ENCODE peak calls at places on chromosomes 3 and 15, in eight cellular contexts. E, T, A, C, U, W, X and V are unnamed samples. For H3K36me3, the result is how much of the 10 kb centered on the place peaks cover.

GRCh38 chr3:99562138-99562537 is 76.3 kb upstream of the COL8A1 start:
- DNase-seq in E (no peak), T (no peak), A (no peak), C (no peak), U (no peak), W (no peak), X (no peak), V (no peak)

GRCh38 chr3:11640009-11640673 is 3.6 kb downstream of the VGLL4 start:
- DNase-seq in E (no peak), T (no peak), A (no peak), C (no peak), U (no peak), W (no peak), X (no peak), V (no peak)

GRCh38 chr15:23629234-23629805 is 18.3 kb downstream of the MAGEL2 start:
- DNase-seq in E (no peak), T (no peak), A (no peak), C (no peak), U (no peak), W (no peak), X (no peak), V (no peak)

GRCh38 chr15:101206173-101206572 is 45.7 kb downstream of the CHSY1 start:
- DNase-seq in E (no peak), T (no peak), A (peak), C (no peak), U (no peak), W (no peak), X (no peak), V (no peak)

GRCh38 chr3:42513521-42513920 is 11.1 kb downstream of the VIPR1 start:
- DNase-seq in E (no peak), T (no peak), A (no peak), C (no peak), U (no peak), W (no peak), X (no peak), V (no peak)

GRCh38 chr15:62739082-62739481 is 303.5 kb upstream of the TPM1 start:
- DNase-seq in E (peak), T (no peak), A (no peak), C (no peak), U (no peak), W (no peak), X (peak), V (no peak)

GRCh38 chr15:39578851-39579486 is 1.9 kb upstream of the THBS1 start:
- DNase-seq in E (no peak), T (no peak), A (no peak), C (no peak), U (no peak), W (no peak), X (no peak), V (no peak)

GRCh38 chr15:74373731-74374647 is 6.5 kb upstream of the CYP11A1 start:
- DNase-seq in E (peak), T (peak), A (peak), C (peak), U (peak), W (peak), X (peak), V (peak)

GRCh38 chr3:109050591-109051167 is 67.3 kb downstream of the MORC1 start:
- DNase-seq in E (peak), T (no peak), A (no peak), C (no peak), U (peak), W (no peak), X (peak), V (no peak)

GRCh38 chr3:45088959-45089358 is 57.2 kb downstream of the CDCP1 start:
- DNase-seq in E (no peak), T (no peak), A (no peak), C (no peak), U (no peak), W (no peak), X (no peak), V (no peak)

GRCh38 chr3:170753421-170754344 is 116.3 kb downstream of the RPL22L1 start:
- DNase-seq in E (no peak), T (no peak), A (no peak), C (no peak), U (no peak), W (no peak), X (no peak), V (no peak)

GRCh38 chr15:83292317-83292716 is 7.9 kb upstream of the BNC1 start:
- DNase-seq in E (no peak), T (no peak), A (no peak), C (no peak), U (no peak), W (no peak), X (no peak), V (no peak)

GRCh38 chr3:17213102-17213501 is 328.3 kb downstream of the PLCL2 start:
- DNase-seq in E (no peak), T (no peak), A (no peak), C (no peak), U (no peak), W (no peak), X (no peak), V (no peak)

GRCh38 chr3:161081675-161082462 is 23.3 kb downstream of the B3GALNT1 start:
- DNase-seq in E (no peak), T (no peak), A (no peak), C (no peak), U (no peak), W (no peak), X (no peak), V (no peak)

GRCh38 chr3:147945968-147946519 is 536.9 kb downstream of the ZIC1 start:
- DNase-seq in E (peak), T (no peak), A (no peak), C (no peak), U (no peak), W (no peak), X (peak), V (no peak)

GRCh38 chr3:196108075-196108743 is 26.3 kb upstream of the TFRC start:
- DNase-seq in E (no peak), T (no peak), A (no peak), C (no peak), U (no peak), W (no peak), X (peak), V (no peak)

GRCh38 chr15:67433495-67434099 is 87.3 kb upstream of the C15orf61 start:
- DNase-seq in E (peak), T (peak), A (no peak), C (no peak), U (peak), W (no peak), X (peak), V (no peak)

GRCh38 chr3:123658118-123658859 is 73.4 kb upstream of the HACD2 start:
- DNase-seq in E (no peak), T (peak), A (no peak), C (no peak), U (peak), W (no peak), X (no peak), V (no peak)

GRCh38 chr3:13235897-13236296 is 162.7 kb upstream of the IQSEC1 start:
- DNase-seq in E (no peak), T (no peak), A (no peak), C (no peak), U (no peak), W (no peak), X (no peak), V (no peak)

GRCh38 chr15:65330934-65331645 is 26.6 kb downstream of the RNU5B-1 start:
- DNase-seq in E (no peak), T (no peak), A (no peak), C (peak), U (no peak), W (no peak), X (no peak), V (no peak)

GRCh38 chr3:117748131-117748530 is 1038.6 kb downstream of the TUSC7 start:
- DNase-seq in E (no peak), T (no peak), A (no peak), C (no peak), U (no peak), W (no peak), X (no peak), V (no peak)

GRCh38 chr15:69603369-69604049 is 150.9 kb downstream of the RPLP1 start:
- DNase-seq in E (no peak), T (no peak), A (no peak), C (no peak), U (no peak), W (no peak), X (no peak), V (no peak)
- H3K27ac ChIP-seq in E (no peak), T (no peak), A (no peak), C (no peak), U (no peak), W (no peak), X (no peak), V (no peak)

GRCh38 chr15:99130314-99130713 is 25.4 kb downstream of the SYNM start:
- DNase-seq in E (no peak), T (no peak), A (no peak), C (no peak), U (no peak), W (no peak), X (no peak), V (no peak)

GRCh38 chr15:99129644-99130043 is 24.8 kb downstream of the SYNM start:
- DNase-seq in E (no peak), T (no peak), A (no peak), C (no peak), U (no peak), W (no peak), X (no peak), V (no peak)

GRCh38 chr15:99126930-99127329 is 22.1 kb downstream of the SYNM start:
- DNase-seq in E (no peak), T (no peak), A (no peak), C (no peak), U (no peak), W (no peak), X (no peak), V (no peak)

GRCh38 chr15:99127773-99128172 is 22.9 kb downstream of the SYNM start:
- DNase-seq in E (no peak), T (no peak), A (no peak), C (no peak), U (no peak), W (no peak), X (no peak), V (no peak)

GRCh38 chr15:99128411-99128810 is 23.5 kb downstream of the SYNM start:
- DNase-seq in E (no peak), T (no peak), A (no peak), C (no peak), U (no peak), W (no peak), X (no peak), V (no peak)
- H3K36me3 ChIP-seq in E (under half), T (under half), A (under half), C (under half), U (under half), W (under half), X (under half), V (under half)

GRCh38 chr15:89576417-89576773 is 1.1 kb downstream of the TICRR start:
- DNase-seq in E (no peak), T (no peak), A (no peak), C (no peak), U (no peak), W (no peak), X (no peak), V (no peak)

GRCh38 chr15:89578146-89578545 is 2.9 kb downstream of the TICRR start:
- DNase-seq in E (no peak), T (no peak), A (no peak), C (no peak), U (no peak), W (no peak), X (no peak), V (no peak)

GRCh38 chr15:89575146-89575655 is at the start of gene TICRR:
- DNase-seq in E (peak), T (peak), A (peak), C (peak), U (peak), W (peak), X (peak), V (peak)

GRCh38 chr15:89577776-89578115 is 2.5 kb downstream of the TICRR start:
- DNase-seq in E (no peak), T (no peak), A (no peak), C (no peak), U (no peak), W (no peak), X (no peak), V (no peak)

GRCh38 chr15:89575656-89576416 is 567 bp downstream of the TICRR start:
- DNase-seq in E (no peak), T (no peak), A (no peak), C (peak), U (peak), W (peak), X (no peak), V (peak)
- H3K27ac ChIP-seq in E (peak), T (no peak), A (no peak), C (no peak), U (no peak), W (no peak), X (no peak), V (peak)

GRCh38 chr15:33710746-33711145 is 257.6 kb upstream of the CHRM5 start:
- DNase-seq in E (no peak), T (no peak), A (no peak), C (no peak), U (no peak), W (no peak), X (no peak), V (no peak)
- H3K36me3 ChIP-seq in E (under half), T (under half), A (under half), C (under half), U (under half), W (under half), X (under half), V (under half)

DNA sequence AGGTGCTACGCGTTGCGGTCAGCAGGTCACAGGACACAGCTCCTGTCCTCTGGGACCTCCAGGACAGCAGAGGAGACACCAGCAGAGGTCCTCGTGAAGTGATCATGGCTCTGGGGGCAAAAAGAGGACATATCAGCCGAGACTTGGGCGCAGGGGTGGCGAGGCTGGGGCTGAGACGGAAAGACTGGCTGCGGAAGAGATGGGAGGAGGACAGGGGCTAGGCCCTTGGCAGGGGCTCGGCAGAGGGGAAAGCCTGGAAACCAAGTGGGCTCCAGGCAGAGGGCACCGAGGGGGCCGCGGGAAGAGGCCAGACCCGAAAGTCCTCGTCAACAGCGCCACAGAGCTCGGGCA is 4.9 kb upstream of the CFAP100 start:
- DNase-seq in E (no peak), T (no peak), A (no peak), C (peak), U (no peak), W (no peak), X (no peak), V (no peak)
- H3K27ac ChIP-seq in E (peak), T (no peak), A (no peak), C (no peak), U (no peak), W (no peak), X (no peak), V (no peak)

DNA sequence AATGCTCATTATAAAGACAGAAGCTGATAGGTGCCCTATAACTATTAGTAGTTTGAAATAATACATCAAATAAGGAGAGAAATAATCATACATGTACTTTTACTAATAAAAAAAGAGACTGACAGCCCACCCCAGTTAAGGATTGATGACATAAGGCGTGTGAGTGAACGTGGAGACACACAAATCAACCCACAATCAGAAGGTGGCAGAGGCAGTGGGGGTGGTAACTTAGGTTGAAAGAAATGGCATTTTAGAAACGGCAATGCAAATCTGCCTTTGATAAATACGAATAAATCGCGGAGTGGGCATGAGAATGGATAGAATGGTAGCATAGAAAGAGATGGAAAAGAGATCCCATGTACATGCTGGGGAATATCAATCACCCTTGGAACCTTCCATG is 256.2 kb upstream of the ATP10A start:
- DNase-seq in E (no peak), T (no peak), A (no peak), C (no peak), U (no peak), W (no peak), X (no peak), V (no peak)
- H3K36me3 ChIP-seq in E (under half), T (under half), A (under half), C (under half), U (under half), W (under half), X (under half), V (under half)

GRCh38 chr3:122498152-122498551 is 16.6 kb downstream of the KPNA1 start:
- DNase-seq in E (no peak), T (no peak), A (no peak), C (no peak), U (no peak), W (no peak), X (no peak), V (no peak)
- H3K27ac ChIP-seq in E (no peak), T (no peak), A (no peak), C (no peak), U (no peak), W (no peak), X (peak), V (peak)

GRCh38 chr3:49098910-49099630 is 5.2 kb upstream of the QRICH1 start:
- DNase-seq in E (no peak), T (no peak), A (no peak), C (peak), U (no peak), W (no peak), X (no peak), V (no peak)
- H3K36me3 ChIP-seq in E (under half), T (under half), A (half or more), C (under half), U (under half), W (under half), X (under half), V (half or more)

DNA sequence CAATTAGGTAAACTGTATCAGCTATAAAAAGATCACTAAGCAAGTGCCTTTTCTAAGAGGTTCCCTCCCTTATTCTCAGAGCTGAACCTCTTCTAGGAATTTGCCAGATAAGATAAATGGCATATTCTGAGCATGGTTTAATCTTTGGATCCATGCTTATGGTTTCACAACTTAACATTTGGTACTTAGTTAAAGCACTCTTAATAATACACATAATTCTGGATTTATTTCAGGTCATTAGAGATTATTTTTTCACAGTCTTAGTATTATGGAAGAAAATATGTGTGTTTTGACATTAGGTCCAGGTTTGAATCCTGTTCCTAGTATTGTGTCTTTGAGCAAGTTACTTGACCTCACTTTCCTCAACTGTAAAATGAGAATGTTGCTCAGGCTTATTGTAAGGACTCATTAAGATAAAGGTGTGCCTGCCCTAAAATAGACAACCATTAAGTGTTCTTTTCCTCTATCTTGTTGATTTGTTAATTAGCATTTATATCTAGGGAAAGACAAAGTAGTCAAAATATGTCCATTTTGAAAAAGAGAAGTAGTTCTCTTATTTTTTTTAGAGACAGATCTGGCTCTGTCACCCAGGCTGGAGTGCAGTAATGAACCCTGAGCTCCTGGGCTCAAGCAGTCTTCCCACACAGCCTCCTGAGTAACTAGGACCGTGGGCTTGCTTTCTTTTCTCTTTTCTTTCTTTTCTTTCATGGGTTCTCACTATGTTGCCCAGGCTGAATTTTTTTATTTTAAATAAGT is 43.4 kb downstream of the TSC22D2 start:
- DNase-seq in E (no peak), T (no peak), A (no peak), C (no peak), U (no peak), W (no peak), X (no peak), V (no peak)
- H3K27ac ChIP-seq in E (no peak), T (no peak), A (no peak), C (no peak), U (no peak), W (peak), X (no peak), V (peak)